ENCODE peak calls at places on chromosome 14, in six cellular contexts. F is psoas muscle, I is cardiac muscle cell, U is ovary, B is nephron progenitor cell, W is ascending aorta. S is an unnamed sample.

GRCh38 chr14:86003998-86004397 is 474.1 kb downstream of the FLRT2 start:
- DNase-seq in F (no peak), W (no peak), U (no peak), I (no peak), B (no peak), S (no peak)

GRCh38 chr14:96103075-96103474 is 63.9 kb downstream of the C14orf132 start:
- DNase-seq in U (no peak), F (no peak), I (no peak), W (no peak), B (no peak), S (no peak)

GRCh38 chr14:33273978-33274377 is 335.3 kb downstream of the NPAS3 start:
- DNase-seq in U (no peak), F (no peak), I (no peak), B (no peak), W (no peak), S (no peak)

GRCh38 chr14:77266336-77266735 is 4.7 kb downstream of the NGB start:
- DNase-seq in U (no peak), F (no peak), B (no peak), W (no peak), I (no peak), S (no peak)

GRCh38 chr14:68793734-68794129 is 865 bp upstream of the ZFP36L1 start:
- DNase-seq in W (no peak), F (no peak), U (no peak), I (no peak), B (no peak), S (peak)

GRCh38 chr14:68977741-68978549 is 1.2 kb downstream of the ACTN1 start:
- DNase-seq in W (peak), U (peak), F (peak), I (peak), B (peak), S (no peak)

GRCh38 chr14:92880851-92881250 is 42.1 kb upstream of the CHGA start:
- DNase-seq in F (peak), U (no peak), W (no peak), B (no peak), I (peak), S (no peak)

GRCh38 chr14:94203473-94204210 is 29.5 kb downstream of the PPP4R4 start:
- DNase-seq in I (no peak), U (no peak), W (no peak), F (no peak), B (no peak), S (no peak)

GRCh38 chr14:71701990-71702389 is 230.2 kb upstream of the RGS6 start:
- DNase-seq in W (no peak), I (no peak), F (no peak), U (no peak), B (no peak), S (no peak)

GRCh38 chr14:57533214-57533613 is 39.6 kb upstream of the CCDC198 start:
- DNase-seq in I (no peak), B (no peak), F (no peak), W (no peak), U (no peak), S (no peak)

GRCh38 chr14:75222208-75222701 is 45.8 kb upstream of the TMED10 start:
- DNase-seq in F (no peak), W (peak), B (no peak), U (no peak), I (no peak), S (peak)

GRCh38 chr14:99274346-99275221 is 2.6 kb upstream of the BCL11B start:
- DNase-seq in B (peak), W (no peak), U (peak), I (peak), F (peak), S (peak)

GRCh38 chr14:53850714-53851296 is 105.8 kb downstream of the BMP4 start:
- DNase-seq in W (no peak), B (no peak), I (no peak), U (no peak), F (no peak), S (no peak)

GRCh38 chr14:78324353-78324752 is 154.2 kb downstream of the NRXN3 start:
- DNase-seq in W (no peak), B (no peak), F (no peak), U (no peak), I (no peak), S (no peak)

GRCh38 chr14:79809849-79810612 is 401.3 kb downstream of the DIO2 start:
- DNase-seq in F (no peak), W (no peak), U (no peak), I (no peak), B (no peak), S (no peak)

GRCh38 chr14:104747876-104748275 is 5.1 kb upstream of the SIVA1 start:
- DNase-seq in U (no peak), B (no peak), F (peak), W (no peak), I (no peak), S (no peak)

GRCh38 chr14:89845346-89845745 is 109.2 kb downstream of the EFCAB11 start:
- DNase-seq in I (no peak), F (no peak), B (no peak), U (no peak), W (peak), S (no peak)

GRCh38 chr14:69288956-69289705 is 29.2 kb downstream of the GALNT16 start:
- DNase-seq in W (no peak), F (no peak), U (no peak), B (no peak), I (no peak), S (no peak)

GRCh38 chr14:36520601-36521525 is 831 bp upstream of the NKX2-1 start:
- DNase-seq in I (peak), B (peak), F (no peak), W (no peak), U (no peak), S (peak)

GRCh38 chr14:101040538-101041442 is 137.3 kb upstream of the RTL1 start:
- DNase-seq in W (no peak), F (no peak), I (no peak), B (no peak), U (no peak), S (no peak)

GRCh38 chr14:26218858-26219257 is 379.0 kb downstream of the NOVA1 start:
- DNase-seq in W (no peak), U (no peak), B (no peak), I (no peak), F (no peak), S (no peak)
- TF ChIP-seq CTCF in W (no peak), U (no peak), B (no peak), I (no peak), F (no peak), S (no peak)

GRCh38 chr14:103541944-103542544 is 13.0 kb downstream of the TRMT61A start:
- DNase-seq in B (no peak), W (no peak), U (no peak), F (peak), I (no peak), S (no peak)
- TF ChIP-seq CTCF in B (no peak), W (no peak), U (no peak), F (no peak), I (no peak), S (no peak)

DNA sequence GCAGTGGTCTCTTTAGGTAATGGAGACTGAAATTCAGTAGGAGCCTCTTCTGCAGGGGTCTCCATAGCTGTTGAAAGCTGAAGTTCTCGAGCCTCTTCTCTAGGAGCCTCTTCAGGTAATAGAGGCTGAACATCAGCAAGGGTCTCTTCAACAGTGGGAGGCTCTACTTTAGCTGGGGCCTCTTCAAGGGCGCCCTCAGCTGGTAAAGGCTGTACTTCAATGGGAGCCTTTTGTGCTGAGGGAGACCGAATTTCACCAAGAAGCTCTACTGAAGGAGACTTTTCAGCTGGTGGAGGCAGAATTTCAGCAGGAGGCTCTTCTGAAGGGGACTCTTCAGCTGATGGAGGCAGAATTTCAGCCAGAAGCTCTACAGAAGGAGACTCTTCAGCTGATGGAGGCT is 1.5 kb downstream of the FSCB start:
- DNase-seq in I (no peak), F (no peak), B (no peak), U (no peak), W (no peak), S (no peak)
- TF ChIP-seq CTCF in I (no peak), F (no peak), B (no peak), U (no peak), W (no peak), S (no peak)

GRCh38 chr14:106564058-106564643 is 1037.8 kb downstream of the TMEM121 start:
- DNase-seq in I (no peak), B (no peak), W (no peak), U (no peak), F (no peak), S (peak)
- TF ChIP-seq CTCF in I (no peak), B (no peak), W (no peak), U (no peak), F (no peak), S (peak)

GRCh38 chr14:21066882-21067502 is 3.1 kb upstream of the ARHGEF40 start:
- DNase-seq in B (no peak), U (no peak), I (no peak), W (no peak), F (no peak), S (no peak)
- TF ChIP-seq CTCF in B (no peak), U (no peak), I (peak), W (no peak), F (no peak), S (peak)

GRCh38 chr14:30572237-30572636 is 13.3 kb downstream of the G2E3 start:
- DNase-seq in B (no peak), F (no peak), W (no peak), I (no peak), U (no peak), S (no peak)
- TF ChIP-seq CTCF in B (no peak), F (no peak), W (no peak), I (no peak), U (no peak), S (no peak)

DNA sequence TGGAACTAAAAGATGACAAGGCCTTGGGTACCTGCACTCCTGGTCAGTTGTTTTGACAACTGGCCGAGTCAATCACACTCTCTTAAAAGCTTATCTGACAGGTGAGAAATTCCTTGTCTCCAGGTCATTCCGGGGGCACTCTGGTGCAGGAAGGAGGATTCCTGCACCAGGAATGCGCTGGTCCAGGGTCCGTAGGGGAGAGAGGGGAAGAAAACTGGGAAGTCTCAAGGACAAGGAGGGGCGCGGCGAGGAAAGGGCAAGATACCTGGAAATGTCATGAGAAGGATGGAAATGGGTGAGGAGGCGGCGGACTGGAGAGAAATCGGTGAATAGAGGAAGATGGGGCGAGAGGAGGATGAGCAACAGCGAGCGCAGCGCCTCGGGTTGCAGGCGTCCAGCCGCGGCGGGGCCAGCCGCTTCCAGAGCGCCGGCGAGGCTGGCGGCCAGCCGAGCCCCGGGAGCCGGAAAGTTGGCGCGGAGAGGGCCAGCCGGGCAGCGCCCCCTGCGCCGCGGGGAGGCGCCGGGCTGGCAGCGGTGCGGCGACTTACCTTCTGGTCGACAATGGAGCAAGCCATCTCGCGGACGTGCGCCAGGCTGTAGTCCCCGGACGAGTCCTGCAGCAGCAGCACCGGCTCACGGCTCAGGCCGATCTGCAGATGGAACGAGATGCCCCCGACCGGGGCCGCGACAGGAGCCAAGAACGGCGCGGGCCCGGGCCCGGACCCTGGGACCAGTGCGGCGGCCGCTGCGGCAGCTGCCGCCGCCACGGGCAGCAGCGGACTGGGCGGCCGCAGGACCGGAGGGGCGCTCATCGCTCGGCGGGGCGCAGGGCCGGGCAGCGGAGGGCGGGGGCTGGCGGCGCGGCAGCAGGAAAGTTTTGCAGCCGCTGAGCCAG is 699 bp downstream of the PRKD1 start:
- DNase-seq in B (peak), U (peak), F (peak), I (peak), W (peak), S (peak)
- TF ChIP-seq CTCF in B (no peak), U (no peak), F (no peak), I (peak), W (no peak), S (peak)

S was measured in GM10248.